ENCODE peak calls at places on chromosomes 3 and 15, in eight cellular contexts. P is esophagus squamous epithelium; E is AG08395; U is fibroblast of pulmonary artery; I is activated CD4-positive, alpha-beta T cell treated with anti-CD3 and anti-CD28 coated beads, Interleukin-2, amount 10 ng/mL, durations not matched to agents 24 days and 14 days; S is stimulated activated CD4-positive, alpha-beta T cell treated with anti-CD3 and anti-CD28 coated beads, Interleukin-4, amount 100 ng/mL, for 4 hours; D is coronary artery; F is heart left ventricle. T is an unnamed sample.

GRCh38 chr3:149628957-149629670 is 28.7 kb downstream of the WWTR1 start:
- DNase-seq in P (no peak), E (no peak), U (peak; percentile 60), I (no peak), S (no peak), D (no peak), F (no peak), T (no peak)

GRCh38 chr3:25412269-25412668 is 15.8 kb upstream of the RARB start:
- DNase-seq in P (no peak), E (no peak), U (peak; percentile 34), I (no peak), S (no peak), D (no peak), F (no peak), T (no peak)

GRCh38 chr3:186665484-186666188 is at the start of gene HRG:
- DNase-seq in P (no peak), E (no peak), U (no peak), I (no peak), S (no peak), D (no peak), F (no peak), T (no peak)

GRCh38 chr15:70035051-70035718 is 62.5 kb downstream of the TLE3 start:
- DNase-seq in P (no peak), E (no peak), U (no peak), I (no peak), S (no peak), D (no peak), F (no peak), T (peak; percentile 17)

GRCh38 chr3:123723527-123724168 is 138.8 kb upstream of the HACD2 start:
- DNase-seq in P (no peak), E (peak; percentile 77), U (peak; percentile 90), I (peak; percentile 86), S (peak; percentile 10), D (no peak), F (peak; percentile 54), T (peak; percentile 87)

GRCh38 chr15:101258238-101259144 is 6.6 kb upstream of the CHSY1 start:
- DNase-seq in P (no peak), E (peak; percentile 68), U (peak; percentile 91), I (peak; percentile 87), S (peak; percentile 42), D (peak; percentile 64), F (peak; percentile 68), T (no peak)

GRCh38 chr3:86175051-86175536 is 815.9 kb downstream of the VGLL3 start:
- DNase-seq in P (no peak), E (no peak), U (no peak), I (no peak), S (no peak), D (no peak), F (no peak), T (no peak)

GRCh38 chr3:189195302-189195701 is 23.5 kb downstream of the TPRG1 start:
- DNase-seq in P (no peak), E (no peak), U (no peak), I (no peak), S (no peak), D (no peak), F (no peak), T (no peak)

GRCh38 chr3:142211034-142211433 is 14.4 kb downstream of the GK5 start:
- DNase-seq in P (no peak), E (no peak), U (peak; percentile 24), I (no peak), S (no peak), D (no peak), F (no peak), T (no peak)

GRCh38 chr3:151827816-151828215 is 13.9 kb downstream of the AADAC start:
- DNase-seq in P (no peak), E (no peak), U (no peak), I (no peak), S (no peak), D (no peak), F (no peak), T (no peak)

GRCh38 chr15:25184356-25185155 is 229.8 kb downstream of the SNRPN start:
- DNase-seq in P (no peak), E (no peak), U (no peak), I (no peak), S (no peak), D (no peak), F (no peak), T (peak; percentile 45)

GRCh38 chr15:68557469-68558317 is 21.1 kb upstream of the CORO2B start:
- DNase-seq in P (no peak), E (no peak), U (no peak), I (no peak), S (no peak), D (no peak), F (no peak), T (no peak)

GRCh38 chr3:33385423-33385822 is 54.8 kb downstream of the UBP1 start:
- DNase-seq in P (no peak), E (no peak), U (no peak), I (peak; percentile 83), S (peak; percentile 36), D (no peak), F (no peak), T (no peak)

GRCh38 chr3:66142079-66142478 is 78.7 kb upstream of the SLC25A26 start:
- DNase-seq in P (no peak), E (no peak), U (no peak), I (no peak), S (no peak), D (no peak), F (no peak), T (no peak)

GRCh38 chr3:89851974-89852621 is 744.7 kb downstream of the EPHA3 start:
- DNase-seq in P (no peak), E (no peak), U (peak; percentile 49), I (no peak), S (no peak), D (no peak), F (peak; percentile 30), T (no peak)

GRCh38 chr15:90863987-90864386 is 4.4 kb upstream of the FURIN start:
- DNase-seq in P (no peak), E (no peak), U (no peak), I (no peak), S (no peak), D (no peak), F (no peak), T (no peak)

GRCh38 chr3:184186902-184187207 is 856 bp downstream of the ABCF3 start:
- DNase-seq in P (no peak), E (no peak), U (no peak), I (peak; percentile 62), S (no peak), D (no peak), F (no peak), T (peak; percentile 72)

GRCh38 chr15:78932216-78932808 is 12.5 kb downstream of the CTSH start:
- DNase-seq in P (no peak), E (no peak), U (no peak), I (no peak), S (no peak), D (no peak), F (no peak), T (no peak)

GRCh38 chr15:68310178-68310810 is 32.7 kb downstream of the FEM1B start:
- DNase-seq in P (no peak), E (no peak), U (no peak), I (no peak), S (no peak), D (peak; percentile 73), F (no peak), T (no peak)

GRCh38 chr3:122084795-122085194 is 29.6 kb downstream of the CD86 start:
- DNase-seq in P (no peak), E (no peak), U (no peak), I (no peak), S (no peak), D (no peak), F (no peak), T (no peak)

GRCh38 chr3:101182734-101183133 is 137.6 kb downstream of the IMPG2 start:
- DNase-seq in P (no peak), E (no peak), U (peak; percentile 78), I (no peak), S (no peak), D (no peak), F (no peak), T (no peak)

GRCh38 chr3:193757457-193757856 is 164.4 kb downstream of the OPA1 start:
- DNase-seq in P (no peak), E (no peak), U (no peak), I (no peak), S (no peak), D (no peak), F (no peak), T (no peak)

GRCh38 chr15:59997070-59997701 is 6.9 kb upstream of the FOXB1 start:
- DNase-seq in P (no peak), E (no peak), U (no peak), I (peak; percentile 91), S (peak; percentile 61), D (no peak), F (no peak), T (peak; percentile 50)

GRCh38 chr3:165751654-165752053 is 85.6 kb downstream of the BCHE start:
- DNase-seq in P (no peak), E (no peak), U (no peak), I (no peak), S (no peak), D (no peak), F (no peak), T (no peak)

GRCh38 chr15:43229977-43230376 is 9.2 kb upstream of the EPB42 start:
- DNase-seq in P (no peak), E (no peak), U (no peak), I (no peak), S (no peak), D (no peak), F (no peak), T (no peak)

T was measured in osteoblast.